ENCODE peak calls at places on chromosomes 11 and 22, in six cellular contexts. O is stimulated activated CD4-positive, alpha-beta T cell treated with anti-CD3 and anti-CD28 coated beads, Interleukin-12 subunit alpha, Interleukin-12 subunit beta, amount 100 ng/mL, for 48 hours; U is heart left ventricle; Z is stimulated activated CD8-positive, alpha-beta memory T cell treated with anti-CD3 and anti-CD28 coated beads, Interleukin-4, amount 100 ng/mL, for 1 hour; F is pancreas; D is activated naive CD8-positive, alpha-beta T cell treated with anti-CD3 and anti-CD28 coated beads, Interleukin-2, amount 50 U/mL, for 24 hours. B is an unnamed sample.

GRCh38 chr22:19741053-19741452 is 17.7 kb downstream of the GP1BB start:
- DNase-seq in D (no peak), U (no peak), O (no peak), F (no peak), Z (no peak), B (no peak)

GRCh38 chr11:122099345-122100045 is 16.5 kb downstream of the BLID start:
- DNase-seq in U (no peak), Z (no peak), F (no peak), O (no peak), D (no peak), B (no peak)

GRCh38 chr11:75563978-75564552 is 2.0 kb downstream of the SERPINH1 start:
- DNase-seq in O (no peak), Z (no peak), F (no peak), D (no peak), U (peak), B (no peak)

GRCh38 chr22:31295831-31296230 is 3.5 kb upstream of the PIK3IP1 start:
- DNase-seq in U (no peak), O (no peak), D (no peak), F (no peak), Z (no peak), B (no peak)

GRCh38 chr11:9130297-9130696 is 38.9 kb upstream of the SCUBE2 start:
- DNase-seq in F (no peak), O (no peak), U (no peak), Z (no peak), D (no peak), B (no peak)

GRCh38 chr11:85823816-85824215 is 12.9 kb upstream of the SYTL2 start:
- DNase-seq in O (peak), Z (peak), F (no peak), U (no peak), D (peak), B (no peak)

GRCh38 chr11:788953-789940 is 643 bp downstream of the CEND1 start:
- DNase-seq in Z (no peak), O (no peak), D (no peak), U (no peak), F (no peak), B (no peak)

GRCh38 chr11:68997124-68997994 is 15.7 kb downstream of the MRGPRF start:
- DNase-seq in U (no peak), O (no peak), F (peak), Z (no peak), D (no peak), B (no peak)

GRCh38 chr11:102111011-102111786 is 952 bp downstream of the YAP1 start:
- DNase-seq in F (peak), O (no peak), U (peak), Z (no peak), D (peak), B (no peak)

GRCh38 chr11:63567044-63567840 is 4.1 kb upstream of the PLAAT2 start:
- DNase-seq in Z (peak), U (no peak), O (peak), F (no peak), D (peak), B (peak)

GRCh38 chr11:113431746-113432145 is 43.5 kb downstream of the DRD2 start:
- DNase-seq in Z (no peak), D (no peak), U (no peak), O (no peak), F (no peak), B (no peak)

GRCh38 chr11:14642873-14643696 is 519 bp upstream of the PDE3B start:
- DNase-seq in O (no peak), D (no peak), F (no peak), Z (no peak), U (no peak), B (no peak)

GRCh38 chr11:31645747-31646146 is 136.2 kb downstream of the ELP4 start:
- DNase-seq in O (no peak), D (no peak), Z (no peak), U (no peak), F (no peak), B (peak)

GRCh38 chr22:42676059-42676607 is 26.9 kb upstream of the CYB5R3 start:
- DNase-seq in F (no peak), Z (no peak), D (no peak), O (no peak), U (no peak), B (no peak)

GRCh38 chr11:31812392-31813241 is 1.5 kb upstream of the PAX6 start:
- DNase-seq in D (no peak), O (no peak), Z (no peak), F (no peak), U (no peak), B (no peak)

GRCh38 chr11:9574556-9574805 is 1.0 kb downstream of the WEE1 start:
- DNase-seq in U (peak), D (peak), F (no peak), Z (no peak), O (no peak), B (no peak)

GRCh38 chr11:134001596-134001995 is 44.8 kb upstream of the IGSF9B start:
- DNase-seq in D (no peak), U (no peak), O (no peak), Z (no peak), F (no peak), B (no peak)

GRCh38 chr11:134901955-134902707 is 490.1 kb upstream of the B3GAT1 start:
- DNase-seq in O (no peak), D (no peak), F (no peak), U (no peak), Z (no peak), B (no peak)

GRCh38 chr11:2580444-2581050 is 119.2 kb downstream of the KCNQ1OT1 start:
- DNase-seq in F (peak), U (peak), O (no peak), Z (no peak), D (peak), B (no peak)

GRCh38 chr11:78168539-78169477 is 19.6 kb downstream of the KCTD21 start:
- DNase-seq in F (peak), D (no peak), Z (no peak), U (peak), O (no peak), B (no peak)

GRCh38 chr22:45911601-45912271 is 65.2 kb downstream of the WNT7B start:
- DNase-seq in Z (no peak), D (no peak), F (no peak), O (no peak), U (no peak), B (no peak)

GRCh38 chr22:45564349-45565030 is 61.8 kb downstream of the FBLN1 start:
- DNase-seq in O (no peak), D (no peak), U (no peak), Z (no peak), F (no peak), B (no peak)

GRCh38 chr11:26229270-26229669 is 102.7 kb upstream of the ANO3 start:
- DNase-seq in D (no peak), Z (no peak), U (no peak), O (no peak), F (no peak), B (peak)

GRCh38 chr22:46592390-46592872 is 27.8 kb upstream of the GRAMD4 start:
- DNase-seq in D (peak), Z (no peak), U (no peak), F (peak), O (peak), B (no peak)

GRCh38 chr22:20647586-20648305 is 126.2 kb upstream of the SERPIND1 start:
- DNase-seq in F (no peak), Z (no peak), U (no peak), O (no peak), D (no peak), B (no peak)

GRCh38 chr22:49213731-49214352 is 613.8 kb downstream of the BRD1 start:
- DNase-seq in O (no peak), U (peak), F (no peak), D (no peak), Z (no peak), B (no peak)

GRCh38 chr11:76799061-76799804 is 16.1 kb downstream of the TSKU start:
- DNase-seq in F (peak), O (peak), D (peak), Z (peak), U (peak), B (no peak)

GRCh38 chr22:22880645-22881044 is 7.0 kb upstream of the IGLL5 start:
- DNase-seq in D (peak), O (no peak), F (no peak), U (no peak), Z (no peak), B (no peak)

GRCh38 chr11:101428918-101429317 is 154.9 kb downstream of the TRPC6 start:
- DNase-seq in O (no peak), D (no peak), Z (no peak), U (no peak), F (no peak), B (no peak)

GRCh38 chr11:79039122-79039521 is 401.7 kb downstream of the TENM4 start:
- DNase-seq in F (no peak), U (no peak), D (no peak), O (no peak), Z (no peak), B (no peak)

GRCh38 chr11:32478277-32478731 is 43.0 kb upstream of the WT1 start:
- DNase-seq in D (no peak), U (no peak), F (no peak), Z (no peak), O (no peak), B (no peak)

GRCh38 chr11:44268073-44268806 is 41.7 kb downstream of the ALX4 start:
- DNase-seq in Z (no peak), U (no peak), F (no peak), D (no peak), O (no peak), B (no peak)

GRCh38 chr22:47169801-47170140 is 407.3 kb downstream of the TBC1D22A start:
- DNase-seq in D (no peak), U (peak), Z (no peak), O (no peak), F (no peak), B (no peak)

GRCh38 chr11:67291481-67292381 is 2.6 kb downstream of the ANKRD13D start:
- DNase-seq in F (no peak), Z (no peak), D (no peak), U (peak), O (no peak), B (no peak)

GRCh38 chr11:74257934-74258553 is 53.4 kb downstream of the P4HA3 start:
- DNase-seq in D (no peak), F (no peak), Z (no peak), U (no peak), O (no peak), B (no peak)

GRCh38 chr11:123351375-123351774 is 78.7 kb upstream of the GRAMD1B start:
- DNase-seq in D (no peak), O (no peak), U (no peak), Z (no peak), F (no peak), B (no peak)

GRCh38 chr11:12719221-12719620 is 45.0 kb downstream of the TEAD1 start:
- DNase-seq in D (no peak), Z (no peak), U (no peak), F (no peak), O (no peak), B (no peak)